ENCODE peak calls at places on chromosome 3, in six cellular contexts. G, O, K, A, F and Q are unnamed samples. For H3K27me3, the result is how much of the 10 kb centered on the place peaks cover.

GRCh38 chr3:71218508-71218907 is 365.0 kb downstream of the FOXP1 start:
- DNase-seq in G (no peak), O (no peak), K (no peak), A (no peak), F (no peak), Q (no peak)

GRCh38 chr3:48614044-48614443 is 4.6 kb upstream of the UQCRC1 start:
- DNase-seq in G (no peak), O (peak), K (no peak), A (no peak), F (no peak), Q (no peak)

GRCh38 chr3:69107841-69108240 is 14.6 kb downstream of the LMOD3 start:
- DNase-seq in G (no peak), O (no peak), K (no peak), A (no peak), F (no peak), Q (no peak)

GRCh38 chr3:127349501-127350171 is 61.8 kb upstream of the PRR20G start:
- DNase-seq in G (no peak), O (no peak), K (no peak), A (no peak), F (no peak), Q (no peak)

GRCh38 chr3:123287051-123287961 is 85.6 kb downstream of the SEC22A start:
- DNase-seq in G (no peak), O (no peak), K (no peak), A (no peak), F (no peak), Q (no peak)

GRCh38 chr3:52401551-52401950 is 43.4 kb downstream of the SEMA3G start:
- DNase-seq in G (no peak), O (no peak), K (peak), A (no peak), F (no peak), Q (no peak)

GRCh38 chr3:46024131-46024530 is 3.2 kb downstream of the XCR1 start:
- DNase-seq in G (no peak), O (no peak), K (no peak), A (no peak), F (no peak), Q (no peak)

GRCh38 chr3:97778152-97778551 is 13.6 kb downstream of the ARL6 start:
- DNase-seq in G (no peak), O (no peak), K (no peak), A (no peak), F (no peak), Q (no peak)

GRCh38 chr3:186532641-186533072 is 11.5 kb downstream of the CRYGS start:
- DNase-seq in G (no peak), O (no peak), K (no peak), A (no peak), F (no peak), Q (no peak)

GRCh38 chr3:179608931-179609720 is 4.5 kb downstream of the NDUFB5 start:
- DNase-seq in G (no peak), O (no peak), K (no peak), A (no peak), F (no peak), Q (no peak)

GRCh38 chr3:187367561-187368103 is 553 bp upstream of the RTP4 start:
- DNase-seq in G (peak), O (no peak), K (peak), A (peak), F (peak), Q (no peak)

GRCh38 chr3:33060609-33061337 is 36.2 kb downstream of the GLB1 start:
- DNase-seq in G (no peak), O (no peak), K (no peak), A (no peak), F (no peak), Q (no peak)

GRCh38 chr3:100891827-100892226 is 101.4 kb downstream of the ABI3BP start:
- DNase-seq in G (no peak), O (peak), K (no peak), A (no peak), F (no peak), Q (no peak)

GRCh38 chr3:123499316-123499715 is 50.4 kb upstream of the ADCY5 start:
- DNase-seq in G (no peak), O (peak), K (no peak), A (no peak), F (no peak), Q (peak)

GRCh38 chr3:140854961-140855360 is 86.7 kb upstream of the SLC25A36 start:
- DNase-seq in G (no peak), O (no peak), K (no peak), A (no peak), F (no peak), Q (no peak)

GRCh38 chr3:52480768-52481715 is 14.1 kb upstream of the STAB1 start:
- DNase-seq in G (no peak), O (no peak), K (no peak), A (no peak), F (peak), Q (no peak)

GRCh38 chr3:46929324-46929723 is 47.2 kb downstream of the CCDC12 start:
- DNase-seq in G (no peak), O (no peak), K (peak), A (peak), F (peak), Q (no peak)

GRCh38 chr3:118900737-118901525 is 133.7 kb downstream of the IGSF11 start:
- DNase-seq in G (no peak), O (no peak), K (no peak), A (no peak), F (no peak), Q (no peak)

GRCh38 chr3:51970606-51971300 is 3.1 kb downstream of the ABHD14B start:
- DNase-seq in G (no peak), O (no peak), K (no peak), A (peak), F (no peak), Q (no peak)

GRCh38 chr3:107589454-107589853 is 66.7 kb downstream of the BBX start:
- DNase-seq in G (no peak), O (no peak), K (no peak), A (no peak), F (no peak), Q (no peak)

GRCh38 chr3:192831801-192832347 is 85.8 kb downstream of the MB21D2 start:
- DNase-seq in G (no peak), O (peak), K (no peak), A (no peak), F (no peak), Q (no peak)

GRCh38 chr3:39103324-39103693 is 4.1 kb downstream of the GORASP1 start:
- DNase-seq in G (no peak), O (no peak), K (no peak), A (no peak), F (no peak), Q (no peak)

GRCh38 chr3:102156426-102156825 is 278.4 kb upstream of the ZPLD1 start:
- DNase-seq in G (no peak), O (peak), K (no peak), A (peak), F (no peak), Q (peak)

GRCh38 chr3:32421991-32422859 is 30.6 kb downstream of the CMTM7 start:
- DNase-seq in G (no peak), O (peak), K (peak), A (peak), F (peak), Q (no peak)

GRCh38 chr3:13951184-13951583 is 71.3 kb upstream of the WNT7A start:
- DNase-seq in G (no peak), O (no peak), K (no peak), A (no peak), F (no peak), Q (no peak)

GRCh38 chr3:13950042-13950441 is 70.2 kb upstream of the WNT7A start:
- DNase-seq in G (no peak), O (no peak), K (no peak), A (no peak), F (no peak), Q (no peak)

GRCh38 chr3:13955084-13955483 is 75.2 kb upstream of the WNT7A start:
- DNase-seq in G (no peak), O (no peak), K (no peak), A (no peak), F (no peak), Q (no peak)

DNA sequence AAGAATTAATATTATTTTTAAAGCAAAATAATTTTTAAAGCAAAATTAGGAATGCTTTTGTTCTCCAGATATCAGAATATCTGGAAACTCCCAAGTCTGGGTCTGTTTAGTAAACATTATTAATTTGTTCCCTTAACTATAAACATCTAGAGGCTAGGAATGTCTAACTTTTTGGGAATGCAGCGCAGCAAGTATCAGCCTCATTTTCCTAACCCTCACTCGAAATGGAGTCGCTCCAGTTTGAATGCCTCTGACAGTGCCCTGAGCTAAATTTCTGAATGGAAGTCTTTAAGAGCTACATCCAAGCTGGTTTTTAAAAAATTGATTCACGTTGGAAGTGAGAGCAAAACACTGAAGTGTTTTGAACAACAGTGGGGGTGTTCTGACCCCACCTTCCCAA is 74.4 kb upstream of the WNT7A start:
- DNase-seq in G (no peak), O (no peak), K (no peak), A (no peak), F (no peak), Q (no peak)
- H3K27ac ChIP-seq in G (no peak), O (no peak), K (no peak), A (no peak), F (no peak), Q (no peak)

GRCh38 chr3:106255870-106256248 is 387.0 kb upstream of the CBLB start:
- DNase-seq in G (no peak), O (no peak), K (no peak), A (no peak), F (no peak), Q (no peak)

GRCh38 chr3:106247902-106248684 is 379.3 kb upstream of the CBLB start:
- DNase-seq in G (no peak), O (peak), K (no peak), A (no peak), F (no peak), Q (no peak)

GRCh38 chr3:106249159-106249558 is 380.3 kb upstream of the CBLB start:
- DNase-seq in G (no peak), O (peak), K (no peak), A (no peak), F (no peak), Q (no peak)

GRCh38 chr3:106256249-106256957 is 387.6 kb upstream of the CBLB start:
- DNase-seq in G (no peak), O (no peak), K (no peak), A (no peak), F (no peak), Q (no peak)

GRCh38 chr3:106251160-106251892 is 382.5 kb upstream of the CBLB start:
- DNase-seq in G (no peak), O (no peak), K (no peak), A (no peak), F (no peak), Q (no peak)
- TF ChIP-seq CTCF in G (no peak), O (no peak), K (no peak), A (no peak), F (no peak), Q (no peak)

GRCh38 chr3:125059488-125060245 is 3.9 kb upstream of the HEG1 start:
- DNase-seq in G (no peak), O (peak), K (no peak), A (peak), F (no peak), Q (peak)
- H3K27me3 ChIP-seq in G (under half), O (under half), K (under half), A (under half), F (under half), Q (under half)

GRCh38 chr3:151999936-152000335 is 126.5 kb downstream of the SUCNR1 start:
- DNase-seq in G (no peak), O (peak), K (no peak), A (no peak), F (no peak), Q (no peak)

GRCh38 chr3:151998744-151999143 is 125.3 kb downstream of the SUCNR1 start:
- DNase-seq in G (no peak), O (no peak), K (no peak), A (no peak), F (no peak), Q (no peak)
- H3K27ac ChIP-seq in G (no peak), O (no peak), K (no peak), A (no peak), F (no peak), Q (no peak)

GRCh38 chr3:113516115-113516505 is 1.2 kb upstream of the SPICE1 start:
- DNase-seq in G (no peak), O (no peak), K (no peak), A (no peak), F (no peak), Q (no peak)
- TF ChIP-seq CTCF in G (no peak), O (no peak), K (no peak), A (no peak), F (peak), Q (no peak)

GRCh38 chr3:131564812-131565211 is 62.0 kb upstream of the MRPL3 start:
- DNase-seq in G (no peak), O (no peak), K (no peak), A (no peak), F (no peak), Q (no peak)
- H3K27me3 ChIP-seq in G (under half), O (under half), K (under half), A (under half), F (under half), Q (under half)

GRCh38 chr3:183329543-183329942 is 76.5 kb downstream of the B3GNT5 start:
- DNase-seq in G (no peak), O (no peak), K (no peak), A (no peak), F (no peak), Q (no peak)

GRCh38 chr3:183328823-183329222 is 75.8 kb downstream of the B3GNT5 start:
- DNase-seq in G (no peak), O (peak), K (no peak), A (no peak), F (no peak), Q (no peak)

GRCh38 chr3:183332487-183332886 is 79.4 kb downstream of the B3GNT5 start:
- DNase-seq in G (no peak), O (no peak), K (no peak), A (no peak), F (no peak), Q (no peak)

GRCh38 chr3:183330881-183331280 is 77.8 kb downstream of the B3GNT5 start:
- DNase-seq in G (no peak), O (no peak), K (no peak), A (no peak), F (no peak), Q (no peak)

DNA sequence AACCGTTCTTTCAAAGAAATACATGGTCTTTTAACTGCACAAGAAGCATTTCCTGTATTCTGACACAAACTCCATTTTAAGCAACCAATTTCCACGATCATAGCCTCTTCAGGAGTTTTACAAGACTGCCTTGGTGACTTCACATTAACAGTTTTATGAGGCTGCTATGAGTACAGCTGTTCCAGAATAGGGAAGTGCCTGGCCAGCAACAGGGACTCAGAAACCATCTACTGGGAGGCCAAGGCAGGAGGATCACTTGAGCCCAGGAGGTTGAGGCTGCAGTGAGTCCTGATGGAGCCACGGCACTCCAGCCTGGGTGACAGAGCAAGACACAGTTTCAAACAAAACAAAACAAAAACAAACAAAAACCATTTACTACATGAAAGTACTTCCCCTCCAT is 78.5 kb downstream of the B3GNT5 start:
- DNase-seq in G (no peak), O (no peak), K (no peak), A (no peak), F (no peak), Q (no peak)
- H3K27ac ChIP-seq in G (no peak), O (no peak), K (no peak), A (no peak), F (no peak), Q (no peak)